ENCODE peak calls at places on chromosomes 7 and 10, in four cellular contexts. O is thyroid gland, B is right cardiac atrium, T is GM12878. L is an unnamed sample.

GRCh38 chr7:26195182-26195581 is 5.4 kb downstream of the HNRNPA2B1 start:
- DNase-seq in O (no peak), B (no peak), T (no peak), L (no peak)

GRCh38 chr10:29585488-29585976 is 49.2 kb downstream of the SVIL start:
- DNase-seq in O (no peak), B (peak), T (no peak), L (no peak)

GRCh38 chr10:9188022-9188810 is 1133.7 kb downstream of the GATA3 start:
- DNase-seq in O (no peak), B (no peak), T (no peak), L (no peak)

GRCh38 chr10:113093188-113094113 is 143.4 kb downstream of the TCF7L2 start:
- DNase-seq in O (no peak), B (no peak), T (peak), L (peak)

GRCh38 chr10:98577168-98577567 is 130.4 kb upstream of the HPS1 start:
- DNase-seq in O (no peak), B (no peak), T (no peak), L (no peak)

GRCh38 chr7:54908760-54909438 is 109.9 kb upstream of the EGFR start:
- DNase-seq in O (no peak), B (no peak), T (no peak), L (no peak)

GRCh38 chr10:97048649-97049427 is 136.9 kb downstream of the SLIT1 start:
- DNase-seq in O (no peak), B (no peak), T (no peak), L (no peak)

GRCh38 chr7:137577184-137577583 is 233.7 kb upstream of the PTN start:
- DNase-seq in O (no peak), B (no peak), T (no peak), L (no peak)

GRCh38 chr10:8360365-8360764 is 305.9 kb downstream of the GATA3 start:
- DNase-seq in O (no peak), B (no peak), T (peak), L (no peak)

GRCh38 chr10:110609592-110609991 is 34.5 kb upstream of the RBM20 start:
- DNase-seq in O (peak), B (peak), T (no peak), L (no peak)

GRCh38 chr7:326273-326672 is 36.3 kb downstream of the FOXL3 start:
- DNase-seq in O (no peak), B (no peak), T (no peak), L (no peak)

GRCh38 chr7:327991-328702 is 38.2 kb downstream of the FOXL3 start:
- DNase-seq in O (no peak), B (no peak), T (no peak), L (no peak)

GRCh38 chr7:325811-326210 is 35.8 kb downstream of the FOXL3 start:
- DNase-seq in O (no peak), B (no peak), T (no peak), L (no peak)

GRCh38 chr7:327305-327931 is 37.4 kb downstream of the FOXL3 start:
- DNase-seq in O (no peak), B (no peak), T (no peak), L (no peak)

GRCh38 chr7:326845-327304 is 36.9 kb downstream of the FOXL3 start:
- DNase-seq in O (no peak), B (no peak), T (no peak), L (no peak)
- H3K27ac ChIP-seq in O (no peak), B (no peak), T (no peak), L (no peak)

GRCh38 chr10:22635650-22636049 is 78.7 kb downstream of the PIP4K2A start:
- DNase-seq in O (no peak), B (no peak), T (no peak), L (no peak)
- H3K27ac ChIP-seq in O (no peak), B (no peak), T (peak), L (no peak)

GRCh38 chr7:218316-218715 is 25.9 kb downstream of the FAM20C start:
- DNase-seq in O (no peak), B (peak), T (no peak), L (no peak)

GRCh38 chr7:220151-220841 is 27.9 kb downstream of the FAM20C start:
- DNase-seq in O (peak), B (peak), T (no peak), L (no peak)

GRCh38 chr7:217781-218180 is 25.4 kb downstream of the FAM20C start:
- DNase-seq in O (no peak), B (peak), T (no peak), L (no peak)

GRCh38 chr7:219581-220150 is 27.3 kb downstream of the FAM20C start:
- DNase-seq in O (no peak), B (peak), T (no peak), L (no peak)

GRCh38 chr7:218896-219580 is 26.7 kb downstream of the FAM20C start:
- DNase-seq in O (no peak), B (peak), T (no peak), L (no peak)
- H3K27ac ChIP-seq in O (no peak), B (no peak), T (no peak), L (no peak)

DNA sequence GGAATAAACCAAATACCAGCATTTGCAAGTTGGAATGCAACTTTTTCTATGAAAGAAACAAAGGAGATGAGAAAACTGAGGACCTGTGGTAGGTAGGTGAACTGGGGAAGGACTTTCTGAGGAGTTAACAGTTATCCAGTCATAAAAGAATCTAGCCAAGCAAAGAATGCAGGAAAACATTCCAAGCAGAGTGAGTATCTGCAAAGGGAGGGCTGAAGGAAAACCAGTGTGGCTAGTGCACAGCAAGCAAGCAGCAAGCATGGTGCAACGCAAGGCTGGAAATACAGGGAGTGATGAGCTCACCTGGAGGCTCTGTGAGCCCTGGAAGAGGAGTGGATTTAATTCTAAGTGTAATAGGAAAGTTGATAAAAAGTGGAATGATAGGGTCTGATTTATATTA is 44.0 kb downstream of the RTKN2 start:
- DNase-seq in O (no peak), B (no peak), T (no peak), L (no peak)
- H3K27ac ChIP-seq in O (no peak), B (no peak), T (no peak), L (peak)

GRCh38 chr7:105532709-105533460 is 884 bp downstream of the RINT1 start:
- DNase-seq in O (no peak), B (no peak), T (no peak), L (no peak)
- H3K27ac ChIP-seq in O (no peak), B (peak), T (peak), L (peak)

GRCh38 chr10:50992972-50993766 is 81.1 kb upstream of the PRKG1 start:
- DNase-seq in O (peak), B (peak), T (no peak), L (no peak)
- H3K27ac ChIP-seq in O (peak), B (peak), T (no peak), L (no peak)

GRCh38 chr10:15478429-15478828 is 107.3 kb upstream of the FAM171A1 start:
- DNase-seq in O (no peak), B (no peak), T (no peak), L (no peak)

GRCh38 chr10:15474671-15475070 is 103.6 kb upstream of the FAM171A1 start:
- DNase-seq in O (no peak), B (no peak), T (no peak), L (no peak)

GRCh38 chr10:15478950-15479349 is 107.9 kb upstream of the FAM171A1 start:
- DNase-seq in O (no peak), B (no peak), T (no peak), L (no peak)

GRCh38 chr10:15473401-15473777 is 102.3 kb upstream of the FAM171A1 start:
- DNase-seq in O (no peak), B (no peak), T (no peak), L (no peak)

GRCh38 chr10:15476337-15476736 is 105.2 kb upstream of the FAM171A1 start:
- DNase-seq in O (no peak), B (no peak), T (no peak), L (no peak)
- H3K27ac ChIP-seq in O (no peak), B (no peak), T (no peak), L (no peak)